ENCODE peak calls at places on chromosome 1, in ten cellular contexts. T, F, S, X, P, H, O, Q, M and U are unnamed samples.

GRCh38 chr1:227788279-227789041 is 27.0 kb upstream of the PRSS38 start:
- DNase-seq in F (no peak), M (peak; percentile 74), O (no peak), X (peak; percentile 84), T (peak; percentile 79), Q (peak; percentile 36), S (peak; percentile 72), P (no peak), H (no peak), U (peak; percentile 96)

GRCh38 chr1:184533049-184533448 is 146.2 kb downstream of the C1orf21 start:
- DNase-seq in O (no peak), M (no peak), S (no peak), H (no peak), P (no peak), F (no peak), T (no peak), Q (peak; percentile 15), X (no peak), U (peak; percentile 72)

GRCh38 chr1:175881571-175881970 is 138.2 kb upstream of the TNR start:
- DNase-seq in S (no peak), X (no peak), O (no peak), H (no peak), P (no peak), Q (no peak), T (no peak), M (no peak), F (no peak), U (no peak)

GRCh38 chr1:67978988-67979516 is 71.4 kb downstream of the DIRAS3 start:
- DNase-seq in M (no peak), P (no peak), S (no peak), T (no peak), Q (no peak), F (peak; percentile 72), H (no peak), X (no peak), O (peak; percentile 69), U (no peak)

GRCh38 chr1:186152227-186152944 is 222.7 kb downstream of the TPR start:
- DNase-seq in X (no peak), H (no peak), S (no peak), M (no peak), Q (no peak), T (no peak), O (peak; percentile 35), F (peak; percentile 66), P (no peak), U (peak; percentile 34)

GRCh38 chr1:117664314-117664713 is 58.5 kb downstream of the TENT5C start:
- DNase-seq in Q (no peak), H (no peak), S (no peak), F (no peak), X (peak; percentile 86), T (peak; percentile 86), O (no peak), M (peak; percentile 43), P (no peak), U (no peak)

GRCh38 chr1:63679076-63679475 is 85.9 kb downstream of the PGM1 start:
- DNase-seq in T (no peak), H (no peak), P (no peak), M (no peak), O (no peak), X (no peak), Q (no peak), F (peak; percentile 40), S (no peak), U (no peak)

GRCh38 chr1:112614460-112615065 is 4.4 kb downstream of the ST7L start:
- DNase-seq in O (peak; percentile 62), T (peak; percentile 34), M (no peak), S (no peak), H (peak; percentile 33), P (no peak), Q (peak; percentile 43), X (no peak), F (peak; percentile 74), U (peak; percentile 1)

GRCh38 chr1:30444850-30445249 is 278.5 kb downstream of the MATN1 start:
- DNase-seq in M (no peak), H (no peak), T (no peak), S (no peak), X (no peak), O (no peak), Q (no peak), F (peak; percentile 12), P (no peak), U (no peak)

GRCh38 chr1:156291226-156292061 is 4.0 kb downstream of the GLMP start:
- DNase-seq in T (no peak), M (peak; percentile 28), H (peak; percentile 92), Q (peak; percentile 92), O (peak; percentile 66), P (no peak), S (no peak), F (peak; percentile 86), X (peak; percentile 83), U (peak; percentile 89)

GRCh38 chr1:236458991-236459390 is 64.8 kb upstream of the LGALS8 start:
- DNase-seq in T (no peak), Q (no peak), M (no peak), X (no peak), H (no peak), S (no peak), O (no peak), P (no peak), F (no peak), U (no peak)

GRCh38 chr1:22462928-22463327 is 11.3 kb downstream of the ZBTB40 start:
- DNase-seq in X (no peak), O (no peak), M (no peak), P (no peak), S (no peak), T (no peak), Q (no peak), H (no peak), F (no peak), U (no peak)

GRCh38 chr1:114152211-114153050 is 1.2 kb downstream of the SYT6 start:
- DNase-seq in T (no peak), P (no peak), M (peak; percentile 25), F (peak; percentile 54), X (peak; percentile 55), O (no peak), H (peak; percentile 82), S (peak; percentile 39), Q (peak; percentile 23), U (peak; percentile 11)

GRCh38 chr1:172270605-172271004 is 149.9 kb upstream of the C1orf105 start:
- DNase-seq in M (no peak), H (no peak), X (no peak), F (no peak), Q (no peak), P (no peak), S (no peak), T (no peak), O (no peak), U (peak; percentile 12)

GRCh38 chr1:165303415-165303814 is 53.1 kb downstream of the LMX1A start:
- DNase-seq in F (no peak), P (no peak), M (no peak), S (no peak), Q (no peak), T (no peak), X (no peak), O (no peak), H (no peak), U (no peak)

GRCh38 chr1:204225841-204226745 is 12.3 kb upstream of the GOLT1A start:
- DNase-seq in Q (peak; percentile 69), P (no peak), M (no peak), S (no peak), X (no peak), H (no peak), O (no peak), T (no peak), F (no peak), U (no peak)

GRCh38 chr1:187665513-187665912 is 836.8 kb downstream of the PLA2G4A start:
- DNase-seq in F (no peak), X (no peak), T (no peak), S (no peak), O (no peak), Q (no peak), H (no peak), P (no peak), M (no peak), U (peak; percentile 70)

GRCh38 chr1:4177425-4178150 is 277.5 kb upstream of the C1orf174 start:
- DNase-seq in M (no peak), P (no peak), Q (no peak), F (no peak), T (no peak), O (no peak), H (no peak), S (no peak), X (no peak), U (no peak)

GRCh38 chr1:87495870-87496269 is 167.2 kb downstream of the LMO4 start:
- DNase-seq in F (no peak), P (no peak), S (no peak), X (no peak), H (no peak), Q (no peak), T (no peak), M (no peak), O (no peak), U (no peak)

GRCh38 chr1:174931214-174931613 is 68.5 kb upstream of the CACYBP start:
- DNase-seq in S (no peak), T (no peak), P (no peak), Q (no peak), O (no peak), H (no peak), X (no peak), F (no peak), M (no peak), U (no peak)

GRCh38 chr1:224067207-224067606 is 46.7 kb upstream of the FBXO28 start:
- DNase-seq in X (no peak), F (no peak), S (no peak), P (no peak), O (no peak), T (no peak), H (no peak), M (no peak), Q (no peak), U (no peak)

GRCh38 chr1:31397360-31398095 is 15.5 kb upstream of the SERINC2 start:
- DNase-seq in P (no peak), Q (no peak), S (no peak), F (no peak), O (peak; percentile 81), T (no peak), M (no peak), H (peak; percentile 63), X (no peak), U (no peak)

GRCh38 chr1:2539312-2539907 is 9.3 kb upstream of the HES5 start:
- DNase-seq in S (no peak), M (peak; percentile 59), H (no peak), X (no peak), P (no peak), O (no peak), T (no peak), Q (peak; percentile 41), F (no peak), U (peak; percentile 10)

GRCh38 chr1:206658981-206659273 is 23.6 kb downstream of the DYRK3 start:
- DNase-seq in T (no peak), X (no peak), H (no peak), F (no peak), P (no peak), O (no peak), M (no peak), Q (no peak), S (no peak), U (no peak)

GRCh38 chr1:43853161-43853921 is 80.3 kb upstream of the ARTN start:
- DNase-seq in O (peak; percentile 55), M (peak; percentile 24), P (peak; percentile 21), H (peak; percentile 48), S (peak; percentile 85), Q (peak; percentile 82), T (no peak), F (peak; percentile 89), X (peak; percentile 56), U (peak; percentile 84)

GRCh38 chr1:3359346-3360157 is 94.9 kb upstream of the ARHGEF16 start:
- DNase-seq in O (no peak), M (no peak), T (no peak), X (no peak), P (no peak), F (no peak), H (no peak), Q (peak; percentile 81), S (no peak), U (peak; percentile 53)

GRCh38 chr1:10399487-10399917 is 638 bp downstream of the PGD start:
- DNase-seq in O (peak; percentile 27), T (no peak), M (no peak), Q (no peak), F (peak; percentile 54), P (no peak), S (peak; percentile 67), X (no peak), H (peak; percentile 31), U (no peak)

GRCh38 chr1:43184388-43184787 is 12.3 kb downstream of the CFAP57 start:
- DNase-seq in S (no peak), M (no peak), F (no peak), X (no peak), T (no peak), O (no peak), P (no peak), H (no peak), Q (no peak), U (no peak)